ENCODE peak calls at places on chromosomes 5 and 9, in six cellular contexts. T, X, O, S, L and H are unnamed samples.

GRCh38 chr5:179294131-179294780 is 51.0 kb downstream of the ADAMTS2 start:
- DNase-seq in T (no peak), X (no peak), O (no peak), S (no peak), L (peak; percentile 48), H (no peak)

GRCh38 chr5:147578228-147579024 is 68.6 kb upstream of the DPYSL3 start:
- DNase-seq in T (peak; percentile 35), X (no peak), O (no peak), S (peak; percentile 86), L (no peak), H (peak; percentile 49)

GRCh38 chr5:54621048-54621447 is 103.5 kb downstream of the SNX18 start:
- DNase-seq in T (no peak), X (no peak), O (no peak), S (no peak), L (no peak), H (no peak)

GRCh38 chr5:77312411-77312810 is 101.9 kb downstream of the PDE8B start:
- DNase-seq in T (peak; percentile 35), X (no peak), O (no peak), S (peak; percentile 18), L (no peak), H (no peak)

GRCh38 chr9:35603506-35603985 is 1.5 kb upstream of the TESK1 start:
- DNase-seq in T (peak; percentile 74), X (peak; percentile 66), O (peak; percentile 16), S (peak; percentile 90), L (peak; percentile 83), H (no peak)

GRCh38 chr9:133122935-133123611 is 2.0 kb upstream of the RALGDS start:
- DNase-seq in T (no peak), X (no peak), O (no peak), S (no peak), L (no peak), H (no peak)

GRCh38 chr9:108801949-108802348 is 53.8 kb downstream of the ACTL7B start:
- DNase-seq in T (no peak), X (no peak), O (no peak), S (no peak), L (no peak), H (no peak)

GRCh38 chr9:127915325-127915752 is 1.5 kb downstream of the ST6GALNAC4 start:
- DNase-seq in T (no peak), X (no peak), O (no peak), S (no peak), L (no peak), H (no peak)

GRCh38 chr5:146426853-146427618 is 20.1 kb upstream of the TCERG1 start:
- DNase-seq in T (peak; percentile 39), X (no peak), O (no peak), S (peak; percentile 70), L (no peak), H (peak; percentile 45)

GRCh38 chr9:99712214-99712613 is 109.5 kb upstream of the NR4A3 start:
- DNase-seq in T (no peak), X (no peak), O (no peak), S (no peak), L (no peak), H (no peak)

GRCh38 chr5:35316611-35317307 is 86.5 kb upstream of the PRLR start:
- DNase-seq in T (no peak), X (no peak), O (no peak), S (no peak), L (no peak), H (no peak)

GRCh38 chr5:89028579-89029272 is 145.7 kb upstream of the MEF2C start:
- DNase-seq in T (no peak), X (no peak), O (no peak), S (no peak), L (no peak), H (no peak)

GRCh38 chr9:88973281-88974045 is 17.8 kb upstream of the S1PR3 start:
- DNase-seq in T (no peak), X (no peak), O (no peak), S (no peak), L (no peak), H (no peak)

GRCh38 chr9:763692-764091 is 77.8 kb upstream of the DMRT1 start:
- DNase-seq in T (no peak), X (no peak), O (no peak), S (no peak), L (no peak), H (no peak)

GRCh38 chr5:61347088-61347487 is 15.0 kb downstream of the ZSWIM6 start:
- DNase-seq in T (no peak), X (no peak), O (no peak), S (no peak), L (no peak), H (no peak)

GRCh38 chr5:89703799-89704198 is 705.8 kb downstream of the CETN3 start:
- DNase-seq in T (no peak), X (no peak), O (no peak), S (no peak), L (no peak), H (no peak)

GRCh38 chr9:109411818-109412352 is 86.2 kb downstream of the PTPN3 start:
- DNase-seq in T (peak; percentile 27), X (no peak), O (no peak), S (peak; percentile 69), L (peak; percentile 50), H (no peak)

GRCh38 chr5:42745426-42745825 is 11.2 kb upstream of the CCDC152 start:
- DNase-seq in T (no peak), X (no peak), O (no peak), S (peak; percentile 9), L (no peak), H (no peak)

GRCh38 chr5:171830686-171831085 is 45.1 kb downstream of the SMIM23 start:
- DNase-seq in T (no peak), X (no peak), O (no peak), S (no peak), L (no peak), H (no peak)

GRCh38 chr5:135249658-135250057 is 149.4 kb downstream of the MACROH2A1 start:
- DNase-seq in T (no peak), X (no peak), O (no peak), S (peak; percentile 29), L (no peak), H (no peak)

GRCh38 chr9:109498195-109499060 is at the start of gene PTPN3:
- DNase-seq in T (peak; percentile 61), X (no peak), O (no peak), S (no peak), L (no peak), H (peak; percentile 28)

GRCh38 chr9:115838417-115838816 is 315.2 kb upstream of the PAPPA start:
- DNase-seq in T (no peak), X (no peak), O (no peak), S (no peak), L (no peak), H (no peak)

GRCh38 chr5:13566903-13567339 is 377.6 kb downstream of the DNAH5 start:
- DNase-seq in T (peak; percentile 38), X (no peak), O (no peak), S (peak; percentile 83), L (no peak), H (no peak)

GRCh38 chr9:82604947-82605656 is 457.8 kb downstream of the RASEF start:
- DNase-seq in T (no peak), X (no peak), O (no peak), S (peak; percentile 80), L (no peak), H (no peak)

GRCh38 chr9:110261631-110262030 is 5.3 kb upstream of the TXN start:
- DNase-seq in T (no peak), X (no peak), O (no peak), S (no peak), L (no peak), H (no peak)

GRCh38 chr5:132687995-132688394 is 14.2 kb downstream of the IL4 start:
- DNase-seq in T (no peak), X (no peak), O (peak; percentile 31), S (no peak), L (no peak), H (no peak)